ENCODE peak calls at places on chromosomes 11 and 22, in four cellular contexts. C, A, X and V are unnamed samples. For H3K4me1, the result is how much of the 10 kb centered on the place peaks cover.

GRCh38 chr11:76768091-76769047 is 14.8 kb upstream of the TSKU start:
- DNase-seq in C (peak), A (no peak), X (peak), V (no peak)

GRCh38 chr11:5234390-5234834 is at the start of gene HBD:
- DNase-seq in C (no peak), A (no peak), X (no peak), V (no peak)

GRCh38 chr11:19321351-19321750 is 80.6 kb upstream of the E2F8 start:
- DNase-seq in C (no peak), A (no peak), X (no peak), V (no peak)

GRCh38 chr11:3855808-3856491 is 486 bp downstream of the STIM1 start:
- DNase-seq in C (peak), A (peak), X (peak), V (no peak)

GRCh38 chr11:125163431-125164011 is 1.0 kb upstream of the PKNOX2 start:
- DNase-seq in C (no peak), A (no peak), X (peak), V (no peak)

GRCh38 chr22:27212617-27213177 is 555.3 kb downstream of the MIAT start:
- DNase-seq in C (peak), A (no peak), X (peak), V (peak)

GRCh38 chr11:44088871-44089270 is 6.6 kb upstream of the EXT2 start:
- DNase-seq in C (no peak), A (no peak), X (no peak), V (no peak)

GRCh38 chr11:41431784-41432183 is 27.7 kb downstream of the LRRC4C start:
- DNase-seq in C (no peak), A (no peak), X (peak), V (peak)

GRCh38 chr11:24637520-24637919 is 140.7 kb downstream of the LUZP2 start:
- DNase-seq in C (no peak), A (peak), X (no peak), V (no peak)

GRCh38 chr11:9951714-9952275 is 287.9 kb downstream of the SWAP70 start:
- DNase-seq in C (no peak), A (no peak), X (no peak), V (no peak)

GRCh38 chr22:39658367-39658766 is 87.8 kb downstream of the CACNA1I start:
- DNase-seq in C (no peak), A (no peak), X (no peak), V (no peak)

GRCh38 chr11:111635706-111636045 is 33.4 kb downstream of the SIK2 start:
- DNase-seq in C (peak), A (no peak), X (no peak), V (peak)

GRCh38 chr22:29315286-29316195 is at the start of gene RASL10A:
- DNase-seq in C (no peak), A (no peak), X (no peak), V (no peak)

GRCh38 chr11:10413268-10413667 is 41.8 kb upstream of the AMPD3 start:
- DNase-seq in C (no peak), A (peak), X (peak), V (peak)

GRCh38 chr11:109956124-109956793 is 136.9 kb upstream of the ZC3H12C start:
- DNase-seq in C (no peak), A (no peak), X (no peak), V (no peak)

GRCh38 chr22:24426859-24427499 is 420 bp upstream of the ADORA2A start:
- DNase-seq in C (peak), A (no peak), X (no peak), V (peak)

GRCh38 chr22:27602390-27602789 is 199.2 kb downstream of the MN1 start:
- DNase-seq in C (no peak), A (no peak), X (no peak), V (peak)

GRCh38 chr11:95764267-95764898 is 25.2 kb downstream of the FAM76B start:
- DNase-seq in C (no peak), A (peak), X (peak), V (peak)

GRCh38 chr22:43377486-43377995 is 34.3 kb upstream of the MPPED1 start:
- DNase-seq in C (no peak), A (no peak), X (no peak), V (no peak)

GRCh38 chr11:112401036-112401769 is 140.5 kb upstream of the PLET1 start:
- DNase-seq in C (no peak), A (no peak), X (no peak), V (no peak)

DNA sequence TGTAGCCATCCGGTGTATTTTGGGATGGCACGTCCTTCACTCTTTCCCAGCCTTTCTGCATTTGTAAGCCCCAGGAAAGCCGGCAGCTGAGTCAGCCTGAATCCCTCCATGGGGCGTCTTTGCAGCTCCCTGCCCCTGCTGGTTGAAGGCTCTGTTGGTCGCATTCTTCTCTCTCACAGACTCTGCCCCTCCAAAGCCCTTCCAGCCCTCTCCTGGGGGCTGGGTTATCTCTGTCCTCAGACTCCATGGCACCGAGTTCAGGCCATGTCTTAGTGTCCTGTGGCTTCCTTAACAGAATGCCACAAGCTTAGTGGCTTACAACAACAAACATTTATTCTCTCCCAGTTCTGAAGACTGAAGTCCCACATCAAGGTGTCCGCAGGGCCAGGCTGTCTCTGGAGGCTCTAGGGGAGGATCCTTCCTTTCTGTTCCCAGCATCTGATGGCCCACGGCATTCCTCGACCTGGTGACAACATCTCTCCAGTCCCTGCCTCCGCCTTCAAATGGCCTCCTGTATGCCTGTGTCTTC is 62.2 kb downstream of the BCR start:
- DNase-seq in C (peak), A (no peak), X (peak), V (no peak)
- H3K4me1 ChIP-seq in C (under half), A (under half), X (under half), V (half or more)

GRCh38 chr11:119694334-119694733 is 34.7 kb downstream of the NECTIN1 start:
- DNase-seq in C (no peak), A (no peak), X (peak), V (no peak)
- H3K4me1 ChIP-seq in C (under half), A (under half), X (under half), V (under half)

GRCh38 chr11:129804012-129804411 is 11.6 kb upstream of the TMEM45B start:
- DNase-seq in C (no peak), A (no peak), X (no peak), V (no peak)
- H3K4me1 ChIP-seq in C (under half), A (under half), X (under half), V (under half)

DNA sequence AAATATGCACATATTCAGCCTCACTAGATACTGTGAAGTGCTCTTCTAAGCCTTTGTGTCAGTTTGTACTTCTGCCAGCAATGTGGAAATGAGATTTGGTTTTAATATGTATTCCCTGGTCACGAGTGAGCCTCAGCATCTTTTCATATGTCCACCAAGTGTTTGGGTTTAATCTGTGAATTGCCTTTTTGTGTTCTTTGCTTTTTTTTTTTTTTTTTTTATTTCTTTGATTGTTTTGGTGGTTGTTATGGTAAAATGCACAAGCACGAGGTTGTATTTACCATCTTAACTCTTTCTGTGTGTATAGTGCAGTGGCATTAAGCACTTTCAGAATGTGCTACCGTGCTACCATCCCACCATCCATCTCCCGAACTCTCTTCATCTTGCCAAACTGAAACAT is 34.9 kb downstream of the ST3GAL4 start:
- DNase-seq in C (no peak), A (no peak), X (no peak), V (no peak)
- H3K4me1 ChIP-seq in C (half or more), A (under half), X (under half), V (under half)

DNA sequence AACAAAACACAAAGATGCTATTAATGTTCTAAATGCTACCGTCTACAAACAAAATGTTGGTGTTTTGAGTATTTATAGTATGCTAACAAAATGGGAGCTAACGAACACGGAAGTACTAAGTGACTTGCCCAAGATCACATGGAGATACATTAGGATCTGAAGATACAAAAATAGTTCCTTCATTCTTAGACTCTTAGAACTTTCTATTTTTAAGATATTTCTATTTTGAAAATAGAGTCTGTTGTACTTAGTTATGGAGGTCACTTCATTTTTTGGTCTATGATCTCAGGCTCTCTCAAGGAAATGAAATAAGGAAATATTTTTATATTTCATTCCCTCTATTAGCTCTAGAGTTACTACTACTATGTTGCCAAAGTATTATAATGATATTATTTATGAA is 64.2 kb downstream of the APOL5 start:
- DNase-seq in C (no peak), A (no peak), X (no peak), V (no peak)
- H3K4me1 ChIP-seq in C (half or more), A (under half), X (under half), V (under half)